ENCODE peak calls at places on chromosomes 6 and 20, in seven cellular contexts. J is hypothalamus, M is psoas muscle, N is RCC 7860, E is D341Med, B is DMS153, L is A549. P is an unnamed sample.

GRCh38 chr6:52519618-52520017 is 57.2 kb downstream of the TRAM2 start:
- DNase-seq in J (no peak), M (no peak), N (no peak), E (no peak), B (no peak), L (no peak), P (no peak)

GRCh38 chr6:150492507-150492906 is 107.2 kb upstream of the PLEKHG1 start:
- DNase-seq in J (no peak), M (no peak), N (peak), E (no peak), B (no peak), L (peak), P (no peak)

GRCh38 chr6:108897371-108897770 is 49.1 kb downstream of the ARMC2 start:
- DNase-seq in J (no peak), M (no peak), N (no peak), E (no peak), B (peak), L (no peak), P (no peak)

GRCh38 chr20:41392871-41393704 is 26.5 kb upstream of the EMILIN3 start:
- DNase-seq in J (peak), M (peak), N (no peak), E (no peak), B (no peak), L (no peak), P (no peak)

GRCh38 chr6:106154326-106154725 is 68.2 kb downstream of the PRDM1 start:
- DNase-seq in J (no peak), M (no peak), N (no peak), E (no peak), B (no peak), L (no peak), P (no peak)

GRCh38 chr20:62961310-62961783 is 8.8 kb downstream of the SLC17A9 start:
- DNase-seq in J (no peak), M (no peak), N (no peak), E (no peak), B (no peak), L (no peak), P (no peak)

GRCh38 chr20:37316116-37316774 is 26.8 kb downstream of the MANBAL start:
- DNase-seq in J (no peak), M (no peak), N (no peak), E (no peak), B (no peak), L (no peak), P (peak)

GRCh38 chr20:22824077-22824476 is 211.0 kb upstream of the SSTR4 start:
- DNase-seq in J (no peak), M (no peak), N (no peak), E (no peak), B (no peak), L (no peak), P (no peak)

GRCh38 chr6:156175971-156176421 is 601.2 kb upstream of the ARID1B start:
- DNase-seq in J (no peak), M (peak), N (no peak), E (peak), B (peak), L (peak), P (no peak)